ENCODE peak calls at places on chromosomes 3 and 15, in four cellular contexts. One of them, this sample, is unnamed.

GRCh38 chr3:40516201-40516600 is 8.6 kb upstream of the ZNF621 start:
- DNase-seq in K562: no peak
- DNase-seq in GM12878: no peak
- DNase-seq in HL-60: no peak
- DNase-seq in this sample: no peak

GRCh38 chr3:4979401-4980228 is at the start of gene BHLHE40:
- DNase-seq in GM12878: no peak
- DNase-seq in K562: no peak
- DNase-seq in HL-60: no peak
- DNase-seq in this sample: no peak

GRCh38 chr3:189641776-189642175 is 10.6 kb downstream of the TP63 start:
- DNase-seq in HL-60: no peak
- DNase-seq in GM12878: no peak
- DNase-seq in K562: no peak
- DNase-seq in this sample: no peak

GRCh38 chr3:72205297-72205696 is 420.3 kb upstream of the PROK2 start:
- DNase-seq in K562: no peak
- DNase-seq in GM12878: no peak
- DNase-seq in HL-60: no peak
- DNase-seq in this sample: no peak

GRCh38 chr15:70702584-70702983 is 60.8 kb downstream of the UACA start:
- DNase-seq in K562: no peak
- DNase-seq in GM12878: no peak
- DNase-seq in HL-60: no peak
- DNase-seq in this sample: no peak

GRCh38 chr3:377158-377561 is 180.6 kb downstream of the CHL1 start:
- DNase-seq in GM12878: no peak
- DNase-seq in K562: peak
- DNase-seq in HL-60: no peak
- DNase-seq in this sample: no peak

GRCh38 chr15:90037510-90037860 is 36.4 kb downstream of the ZNF710 start:
- DNase-seq in GM12878: no peak
- DNase-seq in HL-60: no peak
- DNase-seq in K562: no peak
- DNase-seq in this sample: no peak

GRCh38 chr15:101258238-101259144 is 6.6 kb upstream of the CHSY1 start:
- DNase-seq in HL-60: peak
- DNase-seq in K562: peak
- DNase-seq in GM12878: peak
- DNase-seq in this sample: no peak

GRCh38 chr3:10804183-10804648 is 11.8 kb upstream of the SLC6A11 start:
- DNase-seq in K562: no peak
- DNase-seq in GM12878: no peak
- DNase-seq in HL-60: no peak
- DNase-seq in this sample: no peak

GRCh38 chr3:174884776-174885568 is 25.8 kb downstream of the NAALADL2 start:
- DNase-seq in K562: no peak
- DNase-seq in GM12878: no peak
- DNase-seq in HL-60: no peak
- DNase-seq in this sample: no peak

GRCh38 chr3:71370467-71370866 is 213.1 kb downstream of the FOXP1 start:
- DNase-seq in HL-60: no peak
- DNase-seq in GM12878: no peak
- DNase-seq in K562: peak
- DNase-seq in this sample: no peak

GRCh38 chr3:24494616-24495333 is at the start of gene THRB:
- DNase-seq in GM12878: no peak
- DNase-seq in K562: peak
- DNase-seq in HL-60: peak
- DNase-seq in this sample: peak

GRCh38 chr3:132592211-132592610 is 4.9 kb upstream of the ACKR4 start:
- DNase-seq in HL-60: no peak
- DNase-seq in K562: no peak
- DNase-seq in GM12878: no peak
- DNase-seq in this sample: no peak

GRCh38 chr15:38564557-38565286 is at the start of gene RASGRP1:
- DNase-seq in GM12878: no peak
- DNase-seq in HL-60: peak
- DNase-seq in K562: peak
- DNase-seq in this sample: peak

GRCh38 chr15:51677453-51677852 is 3.9 kb upstream of the SCG3 start:
- DNase-seq in GM12878: no peak
- DNase-seq in K562: no peak
- DNase-seq in HL-60: no peak
- DNase-seq in this sample: no peak

GRCh38 chr3:141227752-141228151 is 3.9 kb upstream of the PXYLP1 start:
- DNase-seq in HL-60: no peak
- DNase-seq in K562: no peak
- DNase-seq in GM12878: no peak
- DNase-seq in this sample: no peak

GRCh38 chr3:23956701-23957100 is 11.6 kb downstream of the NR1D2 start:
- DNase-seq in K562: no peak
- DNase-seq in GM12878: no peak
- DNase-seq in HL-60: no peak
- DNase-seq in this sample: no peak

GRCh38 chr3:172980849-172981248 is 160.2 kb downstream of the SPATA16 start:
- DNase-seq in K562: no peak
- DNase-seq in GM12878: no peak
- DNase-seq in HL-60: no peak
- DNase-seq in this sample: no peak

GRCh38 chr15:50241684-50242450 is 23.7 kb downstream of the HDC start:
- DNase-seq in HL-60: no peak
- DNase-seq in GM12878: no peak
- DNase-seq in K562: no peak
- DNase-seq in this sample: no peak

GRCh38 chr15:33679065-33679464 is 289.2 kb upstream of the CHRM5 start:
- DNase-seq in HL-60: no peak
- DNase-seq in GM12878: no peak
- DNase-seq in K562: no peak
- DNase-seq in this sample: no peak

GRCh38 chr3:161266731-161267150 is 45.6 kb downstream of the NMD3 start:
- DNase-seq in GM12878: no peak
- DNase-seq in HL-60: no peak
- DNase-seq in K562: no peak
- DNase-seq in this sample: no peak

GRCh38 chr3:77038928-77039605 is 832 bp upstream of the ROBO2 start:
- DNase-seq in GM12878: no peak
- DNase-seq in HL-60: no peak
- DNase-seq in K562: no peak
- DNase-seq in this sample: no peak

GRCh38 chr15:68316061-68316804 is 38.7 kb downstream of the FEM1B start:
- DNase-seq in GM12878: no peak
- DNase-seq in HL-60: no peak
- DNase-seq in K562: peak
- DNase-seq in this sample: no peak

GRCh38 chr3:105629725-105630124 is 239.1 kb downstream of the CBLB start:
- DNase-seq in GM12878: no peak
- DNase-seq in HL-60: no peak
- DNase-seq in K562: no peak
- DNase-seq in this sample: no peak

GRCh38 chr3:78670087-78670486 is 1097.7 kb downstream of the ROBO1 start:
- DNase-seq in HL-60: no peak
- DNase-seq in K562: no peak
- DNase-seq in GM12878: no peak
- DNase-seq in this sample: no peak

DNA sequence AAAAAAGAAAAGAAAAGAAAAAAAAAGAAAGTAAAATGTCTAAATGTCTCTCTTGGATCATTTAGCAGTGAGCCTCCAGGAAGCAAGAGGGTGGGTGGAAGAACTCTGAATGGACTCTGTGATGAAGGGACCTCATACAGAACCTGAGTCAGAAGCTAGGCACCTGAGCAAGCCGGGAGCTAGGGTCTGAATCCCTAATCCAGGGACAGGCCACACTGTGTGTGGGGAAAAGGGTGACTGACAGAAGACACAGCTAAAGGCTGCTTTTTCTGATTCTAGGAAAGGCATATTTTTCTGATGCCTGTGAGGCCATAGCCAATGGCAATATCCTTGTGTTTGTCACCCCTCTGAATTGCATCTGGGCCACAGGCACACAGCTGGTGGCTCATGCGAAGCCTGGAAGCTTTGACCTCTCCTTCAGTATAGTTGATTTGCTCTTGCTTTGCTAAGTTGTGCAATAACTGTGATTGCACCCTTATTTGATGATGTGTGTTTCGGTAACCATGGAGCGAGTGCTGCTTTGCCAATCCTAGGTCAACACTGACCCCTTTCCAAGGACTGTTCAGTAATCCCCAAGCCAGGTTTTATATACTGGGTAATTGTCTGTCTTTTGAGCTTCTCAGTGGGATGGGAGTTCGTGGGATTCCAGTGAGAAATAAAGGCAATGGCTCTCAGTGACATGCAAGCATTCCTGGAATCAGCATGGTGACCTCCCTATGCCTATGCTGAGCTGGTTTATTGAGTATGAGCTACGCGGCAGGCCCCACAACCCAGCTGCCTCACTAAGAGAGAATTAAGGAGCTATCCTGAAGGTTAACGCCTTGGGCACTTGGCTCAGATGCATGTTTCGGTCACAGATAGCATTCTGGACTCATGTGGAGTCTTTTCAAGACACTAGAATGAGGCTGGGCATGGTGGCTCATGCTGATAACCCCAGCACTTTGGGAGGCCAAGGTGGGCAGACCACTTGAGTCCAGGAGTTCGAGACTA is 49.0 kb upstream of the OSBPL11 start:
- DNase-seq in GM12878: no peak
- DNase-seq in HL-60: peak
- DNase-seq in K562: no peak
- DNase-seq in this sample: no peak
- TF ChIP-seq SPI1 in GM12878: no peak
- TF ChIP-seq SPI1 in HL-60: no peak
- TF ChIP-seq SPI1 in K562: no peak
- TF ChIP-seq SPI1 in this sample: no peak

GRCh38 chr3:179652467-179653105 is at the start of gene USP13:
- DNase-seq in GM12878: no peak
- DNase-seq in HL-60: peak
- DNase-seq in K562: peak
- DNase-seq in this sample: peak
- TF ChIP-seq POLR2AphosphoS5 in GM12878: peak
- TF ChIP-seq POLR2AphosphoS5 in HL-60: no peak
- TF ChIP-seq POLR2AphosphoS5 in K562: no peak
- TF ChIP-seq POLR2AphosphoS5 in this sample: no peak

DNA sequence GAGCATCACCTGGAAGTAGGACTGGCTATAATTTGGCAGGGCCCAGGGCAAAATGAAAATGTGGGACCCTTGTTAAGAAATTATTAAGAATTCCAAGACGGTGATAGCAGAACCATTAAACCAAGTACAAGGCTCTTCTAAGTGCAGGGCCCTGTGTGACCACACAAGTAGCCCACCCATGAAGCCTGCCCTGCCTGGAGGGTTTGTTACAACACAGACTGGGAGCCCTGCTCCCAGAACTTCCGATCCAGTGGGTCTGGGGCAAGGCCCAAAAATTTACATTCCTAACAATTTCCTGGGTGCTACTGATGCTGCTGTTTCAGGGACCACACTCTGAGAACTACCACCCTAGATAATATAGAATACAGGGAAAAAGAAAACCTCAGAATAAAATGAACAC is 314.6 kb upstream of the WNT5A start:
- DNase-seq in GM12878: no peak
- DNase-seq in HL-60: no peak
- DNase-seq in K562: no peak
- DNase-seq in this sample: no peak
- TF ChIP-seq SPI1 in GM12878: no peak
- TF ChIP-seq SPI1 in HL-60: no peak
- TF ChIP-seq SPI1 in K562: no peak
- TF ChIP-seq SPI1 in this sample: no peak

GRCh38 chr3:57000012-57000411 is 60.5 kb upstream of the SPATA12 start:
- DNase-seq in GM12878: no peak
- DNase-seq in HL-60: no peak
- DNase-seq in K562: no peak
- DNase-seq in this sample: no peak

GRCh38 chr3:56998081-56998529 is 62.4 kb upstream of the SPATA12 start:
- DNase-seq in HL-60: no peak
- DNase-seq in GM12878: no peak
- DNase-seq in K562: no peak
- DNase-seq in this sample: no peak

GRCh38 chr3:56999547-56999946 is 60.9 kb upstream of the SPATA12 start:
- DNase-seq in GM12878: no peak
- DNase-seq in K562: no peak
- DNase-seq in HL-60: no peak
- DNase-seq in this sample: no peak

GRCh38 chr3:57001356-57001755 is 59.1 kb upstream of the SPATA12 start:
- DNase-seq in K562: no peak
- DNase-seq in GM12878: no peak
- DNase-seq in HL-60: no peak
- DNase-seq in this sample: no peak

GRCh38 chr3:56997675-56998074 is 62.8 kb upstream of the SPATA12 start:
- DNase-seq in K562: no peak
- DNase-seq in GM12878: no peak
- DNase-seq in HL-60: no peak
- DNase-seq in this sample: no peak
- TF ChIP-seq POLR2AphosphoS5 in K562: no peak
- TF ChIP-seq POLR2AphosphoS5 in GM12878: no peak
- TF ChIP-seq POLR2AphosphoS5 in HL-60: no peak
- TF ChIP-seq POLR2AphosphoS5 in this sample: no peak

GRCh38 chr3:57597240-57597972 is at the start of gene ARF4:
- DNase-seq in GM12878: peak
- DNase-seq in K562: peak
- DNase-seq in HL-60: peak
- DNase-seq in this sample: peak

GRCh38 chr3:57597973-57598351 is 818 bp upstream of the ARF4 start:
- DNase-seq in HL-60: no peak
- DNase-seq in GM12878: no peak
- DNase-seq in K562: no peak
- DNase-seq in this sample: no peak

GRCh38 chr3:57594144-57594543 is 3.0 kb downstream of the ARF4 start:
- DNase-seq in K562: no peak
- DNase-seq in GM12878: no peak
- DNase-seq in HL-60: no peak
- DNase-seq in this sample: no peak

GRCh38 chr3:57594576-57594975 is 2.6 kb downstream of the ARF4 start:
- DNase-seq in GM12878: no peak
- DNase-seq in K562: no peak
- DNase-seq in HL-60: no peak
- DNase-seq in this sample: no peak

DNA sequence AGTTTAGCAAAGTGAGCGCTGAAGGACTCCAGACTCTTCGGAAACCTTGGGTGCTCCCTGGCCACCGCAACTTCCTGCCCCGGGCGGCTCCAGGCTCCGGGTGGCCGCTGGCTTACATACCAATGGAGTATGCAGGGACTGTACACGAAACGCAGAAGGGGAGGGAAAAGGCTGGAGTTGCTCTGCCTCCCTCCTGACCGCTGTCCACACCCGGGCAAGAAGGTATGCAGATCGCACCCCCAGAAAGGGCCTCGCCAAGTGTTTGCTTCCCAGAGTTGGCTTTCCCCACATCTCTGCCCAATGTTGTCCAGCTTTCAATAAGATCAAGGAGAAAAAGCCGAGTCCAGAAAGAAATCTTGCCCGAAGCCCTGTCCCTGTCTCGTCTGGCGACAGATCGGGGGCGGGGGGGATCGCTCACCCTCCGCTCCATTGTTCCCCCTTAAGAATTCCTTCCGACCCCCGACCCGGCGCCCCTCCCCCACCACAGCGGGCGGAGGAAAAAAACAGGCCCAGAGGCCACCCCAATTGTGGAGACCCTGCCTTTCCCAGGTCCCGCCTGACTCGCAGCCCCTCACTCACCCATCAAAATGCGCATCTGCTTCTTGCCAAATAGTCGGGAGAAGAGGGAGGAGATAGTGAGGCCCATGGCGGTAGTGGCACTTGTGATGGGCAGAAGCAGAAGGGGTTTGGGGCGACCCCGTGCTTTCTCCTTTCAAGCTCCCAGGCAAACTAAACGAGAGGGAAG is 477 bp downstream of the ARF4 start:
- DNase-seq in GM12878: peak
- DNase-seq in K562: peak
- DNase-seq in HL-60: peak
- DNase-seq in this sample: peak
- TF ChIP-seq SPI1 in GM12878: no peak
- TF ChIP-seq SPI1 in K562: no peak
- TF ChIP-seq SPI1 in HL-60: peak
- TF ChIP-seq SPI1 in this sample: no peak